ENCODE peak calls at places on chromosome 6, in eight cellular contexts. U, N, O, B, I, H, L and S are unnamed samples.

GRCh38 chr6:105301072-105301503 is 101.8 kb downstream of the PREP start:
- DNase-seq in U (peak; percentile 34), B (no peak), H (no peak), O (no peak), I (no peak), N (no peak), L (no peak), S (peak; percentile 27)

GRCh38 chr6:111533087-111533784 is 50.2 kb upstream of the REV3L start:
- DNase-seq in B (no peak), L (no peak), I (no peak), U (no peak), O (no peak), N (no peak), H (no peak), S (no peak)

GRCh38 chr6:3578981-3579380 is 122.1 kb upstream of the SLC22A23 start:
- DNase-seq in U (no peak), I (no peak), L (no peak), O (no peak), N (no peak), H (no peak), B (no peak), S (no peak)

GRCh38 chr6:91317984-91318383 is 731.1 kb upstream of the MAP3K7 start:
- DNase-seq in O (no peak), B (no peak), I (no peak), N (no peak), U (no peak), L (no peak), H (no peak), S (no peak)

GRCh38 chr6:169263374-169263773 is 9.7 kb upstream of the THBS2 start:
- DNase-seq in N (no peak), L (peak; percentile 65), O (no peak), I (no peak), B (no peak), U (no peak), H (no peak), S (no peak)

GRCh38 chr6:53112871-53113270 is 35.8 kb downstream of the GCM1 start:
- DNase-seq in U (no peak), O (peak; percentile 43), I (no peak), L (no peak), H (no peak), B (no peak), N (no peak), S (no peak)

GRCh38 chr6:52286798-52287432 is 2.4 kb upstream of the MCM3 start:
- DNase-seq in L (peak; percentile 85), N (peak; percentile 75), B (peak; percentile 78), I (peak; percentile 57), O (peak; percentile 78), H (peak; percentile 44), U (peak; percentile 65), S (peak; percentile 33)

GRCh38 chr6:109336221-109336955 is 45.9 kb downstream of the CD164 start:
- DNase-seq in O (peak; percentile 86), H (no peak), B (no peak), L (peak; percentile 56), I (no peak), U (peak; percentile 43), N (peak; percentile 41), S (no peak)

GRCh38 chr6:47440722-47441121 is 36.9 kb upstream of the CD2AP start:
- DNase-seq in I (no peak), B (no peak), U (no peak), N (no peak), L (no peak), H (no peak), O (no peak), S (no peak)

GRCh38 chr6:20600831-20601230 is 66.6 kb downstream of the CDKAL1 start:
- DNase-seq in H (no peak), L (no peak), U (no peak), O (no peak), B (no peak), N (no peak), I (no peak), S (no peak)

GRCh38 chr6:100202417-100203194 is 208.6 kb upstream of the MCHR2 start:
- DNase-seq in N (no peak), L (peak; percentile 97), O (no peak), H (no peak), U (peak; percentile 98), B (no peak), I (no peak), S (peak; percentile 96)

GRCh38 chr6:42441661-42442081 is 10.1 kb downstream of the TRERF1 start:
- DNase-seq in U (no peak), B (no peak), N (no peak), H (no peak), L (no peak), O (no peak), I (no peak), S (no peak)

GRCh38 chr6:22363166-22363965 is 66.5 kb upstream of the PRL start:
- DNase-seq in O (no peak), N (no peak), B (no peak), U (no peak), I (no peak), L (no peak), H (no peak), S (no peak)

GRCh38 chr6:159038914-159039884 is 5.6 kb downstream of the TAGAP start:
- DNase-seq in U (peak; percentile 55), N (no peak), I (no peak), B (no peak), L (peak; percentile 24), O (no peak), H (peak; percentile 29), S (peak; percentile 29)

DNA sequence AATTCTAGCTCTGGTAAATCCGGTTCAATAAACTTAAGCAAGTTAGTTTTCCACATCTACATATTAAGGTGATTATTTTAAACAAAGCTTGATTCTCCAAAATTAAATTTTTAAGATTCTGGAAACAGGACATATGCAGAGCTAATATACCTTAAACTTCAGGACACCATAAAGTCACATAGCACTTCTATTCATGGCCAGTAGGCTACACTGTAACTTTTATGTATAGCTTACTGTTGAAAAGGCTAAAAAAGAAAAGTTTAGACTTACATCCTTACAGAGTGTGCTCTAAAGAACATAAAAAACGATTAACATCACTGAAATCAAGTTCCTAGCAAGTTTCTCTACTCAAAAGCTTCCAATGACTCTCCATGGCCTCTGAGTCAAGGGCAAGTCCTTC is 224.7 kb downstream of the PTPRK start:
- DNase-seq in N (no peak), O (no peak), U (no peak), L (no peak), H (no peak), I (no peak), B (no peak), S (no peak)
- TF ChIP-seq CTCF in N (no peak), O (no peak), U (no peak), L (no peak), H (no peak), I (no peak), B (no peak), S (peak; percentile 5)

GRCh38 chr6:43924222-43924702 is 154.3 kb downstream of the VEGFA start:
- DNase-seq in H (peak; percentile 11), B (no peak), O (peak; percentile 61), L (no peak), N (no peak), I (peak; percentile 52), U (peak; percentile 21), S (peak; percentile 26)

GRCh38 chr6:43930440-43931154 is 160.6 kb downstream of the VEGFA start:
- DNase-seq in U (no peak), B (no peak), N (no peak), I (no peak), H (no peak), L (no peak), O (no peak), S (no peak)

GRCh38 chr6:43929511-43929910 is 159.5 kb downstream of the VEGFA start:
- DNase-seq in O (no peak), H (no peak), I (no peak), U (no peak), L (no peak), B (no peak), N (no peak), S (no peak)

GRCh38 chr6:43926644-43927524 is 156.9 kb downstream of the VEGFA start:
- DNase-seq in O (peak; percentile 72), I (no peak), L (peak; percentile 78), N (peak; percentile 72), U (peak; percentile 98), H (peak; percentile 93), B (peak; percentile 99), S (peak; percentile 90)

DNA sequence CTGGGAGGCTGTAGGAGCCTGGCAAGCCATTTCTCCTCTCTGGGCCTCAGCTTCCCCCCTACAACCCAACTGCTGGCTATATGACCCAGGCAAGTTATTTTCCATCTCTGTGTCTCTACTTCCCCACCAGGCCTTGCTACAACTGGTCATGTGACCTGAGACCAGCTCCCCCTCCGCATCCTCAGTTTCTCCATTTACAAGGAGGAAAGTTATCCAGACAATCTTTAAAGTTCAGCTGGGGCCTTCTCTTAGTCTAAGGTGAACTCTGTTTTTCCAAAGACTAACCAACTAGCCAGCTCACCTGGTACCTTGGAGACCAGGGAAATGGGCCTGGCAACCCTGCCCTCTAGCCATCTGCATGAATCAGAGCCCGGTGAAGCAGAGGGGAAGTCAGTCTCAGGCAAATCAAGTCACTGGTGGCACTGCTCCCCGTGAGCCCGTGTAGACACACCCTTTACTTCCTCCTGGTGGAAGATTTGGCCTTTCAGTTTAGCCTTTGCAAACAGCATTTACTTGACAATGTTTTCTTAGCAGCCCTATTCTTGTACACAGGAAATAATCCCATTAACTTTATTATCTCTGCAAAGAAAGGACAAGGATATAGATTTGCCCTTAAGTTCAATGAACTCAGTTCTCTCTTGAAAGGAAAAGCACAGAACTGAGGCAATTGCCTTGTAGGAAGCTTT is 157.7 kb downstream of the VEGFA start:
- DNase-seq in U (no peak), O (peak; percentile 72), N (no peak), H (no peak), I (no peak), L (no peak), B (no peak), S (no peak)
- TF ChIP-seq CTCF in U (no peak), O (no peak), N (no peak), H (no peak), I (no peak), L (no peak), B (peak; percentile 51), S (no peak)

GRCh38 chr6:25961619-25962367 is 809 bp upstream of the TRIM38 start:
- DNase-seq in H (no peak), N (no peak), B (no peak), U (no peak), O (no peak), L (peak; percentile 7), I (no peak), S (no peak)
- TF ChIP-seq CTCF in H (no peak), N (no peak), B (no peak), U (no peak), O (no peak), L (peak; percentile 1), I (no peak), S (no peak)

DNA sequence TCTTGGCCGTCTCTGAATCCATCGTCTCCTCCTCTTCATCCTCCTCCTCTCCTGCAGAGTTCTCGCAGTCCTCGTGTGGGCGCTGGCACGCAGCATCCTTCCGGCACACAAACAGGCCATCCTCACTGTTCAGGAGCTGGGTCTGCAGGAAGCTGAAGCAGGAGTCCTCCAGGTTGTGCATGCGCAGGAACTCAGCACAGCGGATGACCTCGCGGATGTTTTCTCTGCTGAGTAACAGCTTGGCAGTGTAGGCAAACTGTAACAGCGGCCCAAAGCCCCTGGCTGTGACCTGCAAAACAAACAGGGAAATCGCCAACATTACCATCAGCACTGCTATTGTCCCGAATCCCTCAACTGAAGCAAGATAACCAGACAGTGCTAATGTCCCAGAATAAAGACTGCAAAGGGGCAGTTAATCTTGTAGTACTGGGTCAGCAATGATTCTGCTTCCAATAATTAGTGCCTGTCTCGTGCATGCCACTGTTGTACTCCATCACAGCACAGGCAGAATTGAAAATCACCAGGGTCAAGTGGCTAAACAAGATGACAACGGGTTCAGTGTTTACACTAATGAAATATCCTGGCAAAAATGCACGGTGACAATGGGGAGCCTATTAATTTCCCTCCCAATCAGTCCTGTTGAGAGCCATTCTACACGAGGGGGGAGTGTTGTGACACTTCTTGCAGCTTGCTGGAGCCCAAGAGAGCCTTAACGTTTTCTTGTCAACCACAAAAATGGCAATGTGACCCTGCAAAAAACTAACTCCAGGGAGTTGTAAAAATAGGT is 57.5 kb downstream of the GJA10 start:
- DNase-seq in H (no peak), I (peak; percentile 78), U (no peak), O (no peak), B (no peak), N (no peak), L (peak; percentile 23), S (peak; percentile 71)
- TF ChIP-seq CTCF in H (no peak), I (peak; percentile 15), U (no peak), O (no peak), B (no peak), N (no peak), L (no peak), S (no peak)